ENCODE peak calls at places on chromosomes 5 and 9, in seven cellular contexts. N, Q, F, L, T, E and Y are unnamed samples.

GRCh38 chr9:84731696-84732095 is 62.2 kb downstream of the NTRK2 start:
- DNase-seq in Q (no peak), T (no peak), F (no peak), L (no peak), N (no peak), E (no peak), Y (no peak)

GRCh38 chr9:34771023-34771422 is 61.1 kb upstream of the CCL21 start:
- DNase-seq in F (no peak), Q (no peak), E (no peak), L (no peak), T (no peak), N (no peak), Y (peak; percentile 89)

GRCh38 chr9:116749176-116749575 is 62.1 kb downstream of the TRIM32 start:
- DNase-seq in E (no peak), Q (no peak), L (no peak), N (no peak), F (no peak), T (no peak), Y (no peak)

GRCh38 chr5:132257131-132258101 is at the start of gene PDLIM4:
- DNase-seq in N (no peak), Q (no peak), F (no peak), T (peak; percentile 25), E (peak; percentile 88), L (no peak), Y (no peak)

GRCh38 chr5:8861764-8862163 is 684.1 kb downstream of the SEMA5A start:
- DNase-seq in L (no peak), F (no peak), T (no peak), E (no peak), Q (no peak), N (no peak), Y (no peak)

GRCh38 chr5:89498699-89499098 is 615.7 kb upstream of the MEF2C start:
- DNase-seq in Q (no peak), E (no peak), F (no peak), N (no peak), T (peak; percentile 13), L (no peak), Y (no peak)

GRCh38 chr5:115888027-115888426 is 46.3 kb downstream of the AP3S1 start:
- DNase-seq in T (no peak), L (no peak), Q (no peak), N (peak; percentile 41), E (no peak), F (no peak), Y (peak; percentile 15)

GRCh38 chr9:2817987-2818386 is 25.9 kb downstream of the PUM3 start:
- DNase-seq in L (no peak), N (no peak), Q (no peak), E (no peak), T (peak; percentile 96), F (no peak), Y (peak; percentile 45)

GRCh38 chr9:131762356-131762932 is 22.6 kb upstream of the RAPGEF1 start:
- DNase-seq in L (peak; percentile 53), Q (peak; percentile 62), F (peak; percentile 66), E (no peak), N (peak; percentile 28), T (no peak), Y (no peak)

GRCh38 chr9:127904888-127905728 is 5.7 kb upstream of the ST6GALNAC6 start:
- DNase-seq in F (peak; percentile 56), Q (no peak), N (no peak), T (no peak), E (no peak), L (peak; percentile 39), Y (no peak)

GRCh38 chr5:177553671-177554429 is 513 bp downstream of the FAM193B start:
- DNase-seq in Q (peak; percentile 12), N (no peak), F (peak; percentile 30), E (no peak), L (no peak), T (no peak), Y (no peak)

GRCh38 chr9:136438548-136438908 is 1.1 kb downstream of the INPP5E start:
- DNase-seq in F (no peak), Q (no peak), L (no peak), N (no peak), T (no peak), E (no peak), Y (peak; percentile 2)

GRCh38 chr5:1124181-1125029 is 12.5 kb upstream of the SLC12A7 start:
- DNase-seq in T (no peak), E (no peak), N (no peak), F (no peak), L (no peak), Q (no peak), Y (no peak)

GRCh38 chr5:40734986-40735385 is 20.8 kb downstream of the TTC33 start:
- DNase-seq in L (no peak), E (no peak), N (no peak), F (no peak), T (peak; percentile 75), Q (no peak), Y (peak; percentile 13)

GRCh38 chr9:120778758-120779157 is 14.5 kb downstream of the FBXW2 start:
- DNase-seq in E (no peak), F (no peak), L (no peak), T (no peak), N (no peak), Q (no peak), Y (peak; percentile 91)

GRCh38 chr9:88689509-88689908 is 154.5 kb downstream of the NXNL2 start:
- DNase-seq in N (no peak), E (no peak), F (no peak), T (no peak), L (no peak), Q (no peak), Y (no peak)

GRCh38 chr5:9046756-9047481 is 499.0 kb downstream of the SEMA5A start:
- DNase-seq in E (no peak), F (no peak), T (peak; percentile 95), Q (no peak), N (no peak), L (no peak), Y (peak; percentile 70)

GRCh38 chr5:41794478-41794877 is 75.7 kb downstream of the OXCT1 start:
- DNase-seq in L (no peak), N (no peak), E (no peak), F (no peak), T (peak; percentile 98), Q (no peak), Y (peak; percentile 96)

GRCh38 chr5:156815988-156816599 is 34.0 kb upstream of the PPP1R2B start:
- DNase-seq in L (no peak), F (no peak), E (no peak), T (peak; percentile 2), N (no peak), Q (peak; percentile 7), Y (peak; percentile 2)

GRCh38 chr9:108119530-108120113 is 630.1 kb upstream of the KLF4 start:
- DNase-seq in N (no peak), L (no peak), E (no peak), Q (no peak), T (no peak), F (no peak), Y (no peak)

GRCh38 chr5:150488519-150489357 is 19.2 kb upstream of the NDST1 start:
- DNase-seq in F (no peak), Q (no peak), T (peak; percentile 73), E (no peak), L (no peak), N (peak; percentile 58), Y (no peak)

GRCh38 chr9:97220894-97221477 is 86.5 kb upstream of the CCDC180 start:
- DNase-seq in L (no peak), F (no peak), E (no peak), T (no peak), N (no peak), Q (no peak), Y (no peak)

GRCh38 chr9:97956365-97956764 is 18.4 kb upstream of the HEMGN start:
- DNase-seq in N (no peak), L (no peak), Q (no peak), F (no peak), T (no peak), E (no peak), Y (no peak)

GRCh38 chr9:78273761-78274160 is 23.2 kb upstream of the PSAT1 start:
- DNase-seq in E (no peak), F (no peak), L (no peak), Q (no peak), T (no peak), N (no peak), Y (peak; percentile 16)

GRCh38 chr9:105712773-105713172 is 18.4 kb downstream of the TMEM38B start:
- DNase-seq in E (no peak), N (no peak), Q (no peak), L (no peak), F (no peak), T (no peak), Y (no peak)

GRCh38 chr9:128081052-128081451 is 13.0 kb downstream of the SLC25A25 start:
- DNase-seq in Q (no peak), N (no peak), E (no peak), L (no peak), F (no peak), T (peak; percentile 81), Y (no peak)

GRCh38 chr5:142717582-142718215 is 31.8 kb upstream of the FGF1 start:
- DNase-seq in F (no peak), N (peak; percentile 73), T (peak; percentile 39), L (no peak), Q (no peak), E (no peak), Y (peak; percentile 66)

GRCh38 chr9:110977259-110977709 is 61.0 kb downstream of the LPAR1 start:
- DNase-seq in Q (no peak), T (peak; percentile 80), E (no peak), F (no peak), N (no peak), L (no peak), Y (peak; percentile 97)

GRCh38 chr9:76810377-76810957 is 46.2 kb downstream of the PCA3 start:
- DNase-seq in L (no peak), N (peak; percentile 82), E (no peak), Q (no peak), T (peak; percentile 39), F (no peak), Y (peak; percentile 71)

GRCh38 chr5:112867411-112867810 is 6.3 kb downstream of the SRP19 start:
- DNase-seq in F (no peak), L (no peak), T (no peak), N (no peak), Q (no peak), E (no peak), Y (no peak)

GRCh38 chr5:148382961-148383360 is 797 bp upstream of the FBXO38 start:
- DNase-seq in T (no peak), F (no peak), E (no peak), L (no peak), N (peak; percentile 34), Q (no peak), Y (no peak)

GRCh38 chr9:133188006-133188842 is 20.8 kb downstream of the OBP2B start:
- DNase-seq in T (no peak), E (peak; percentile 80), F (no peak), L (no peak), N (no peak), Q (no peak), Y (peak; percentile 18)

GRCh38 chr9:20624201-20625002 is 2.1 kb upstream of the MLLT3 start:
- DNase-seq in F (peak; percentile 9), E (no peak), T (peak; percentile 62), Q (no peak), L (peak; percentile 27), N (peak; percentile 87), Y (peak; percentile 74)

GRCh38 chr9:133048595-133048994 is 13.2 kb upstream of the CEL start:
- DNase-seq in N (peak; percentile 10), T (no peak), Q (no peak), L (no peak), F (no peak), E (no peak), Y (peak; percentile 29)

GRCh38 chr5:56339732-56340131 is 106.6 kb upstream of the ANKRD55 start:
- DNase-seq in N (no peak), L (no peak), T (no peak), Q (no peak), F (no peak), E (no peak), Y (peak; percentile 42)